ENCODE peak calls at places on chromosome 11, in eight cellular contexts. N is progenitor cell of endocrine pancreas, B is lung, C is cardiac fibroblast, O is astrocyte of the spinal cord, I is transverse colon, J is fibroblast of mammary gland, V is esophagus squamous epithelium. R is an unnamed sample.
A peak's percentile ranks its signal among the peaks of the same experiment; 100 is the strongest.

GRCh38 chr11:1421291-1421690 is 31.6 kb downstream of the BRSK2 start:
- DNase-seq in N (no peak), B (no peak), J (no peak), C (no peak), O (no peak), V (no peak), I (no peak), R (no peak)

GRCh38 chr11:119744577-119744976 is 15.6 kb upstream of the NECTIN1 start:
- DNase-seq in N (no peak), C (no peak), O (no peak), I (no peak), V (no peak), J (no peak), B (no peak), R (no peak)

GRCh38 chr11:131295986-131296385 is 74.4 kb upstream of the NTM start:
- DNase-seq in I (no peak), C (no peak), V (no peak), B (no peak), J (no peak), N (no peak), O (no peak), R (no peak)

GRCh38 chr11:42315846-42316245 is 856.4 kb upstream of the LRRC4C start:
- DNase-seq in O (peak; percentile 29), B (no peak), I (no peak), V (no peak), C (peak; percentile 21), N (no peak), J (peak; percentile 1), R (no peak)

GRCh38 chr11:82462588-82462987 is 271.1 kb downstream of the FAM181B start:
- DNase-seq in B (no peak), I (no peak), N (no peak), O (no peak), V (no peak), J (no peak), C (no peak), R (no peak)

GRCh38 chr11:130827697-130828377 is 88.4 kb downstream of the SNX19 start:
- DNase-seq in V (no peak), O (peak; percentile 79), I (peak; percentile 62), C (peak; percentile 88), N (peak; percentile 37), B (peak; percentile 42), J (peak; percentile 88), R (peak; percentile 72)

GRCh38 chr11:2890466-2891241 is 5.1 kb upstream of the CDKN1C start:
- DNase-seq in O (peak; percentile 46), V (no peak), B (no peak), C (peak; percentile 72), N (no peak), I (peak; percentile 73), J (peak; percentile 56), R (peak; percentile 79)

GRCh38 chr11:37657645-37658044 is 1059.6 kb upstream of the RAG2 start:
- DNase-seq in N (no peak), C (peak; percentile 56), J (peak; percentile 2), V (no peak), B (no peak), O (peak; percentile 55), I (no peak), R (peak; percentile 36)

GRCh38 chr11:61805146-61805545 is 11.7 kb downstream of the FADS1 start:
- DNase-seq in N (no peak), B (no peak), C (no peak), J (no peak), V (no peak), O (no peak), I (no peak), R (no peak)

GRCh38 chr11:8792636-8793035 is 110.0 kb downstream of the RPL27A start:
- DNase-seq in C (no peak), O (no peak), N (no peak), V (no peak), J (no peak), B (no peak), I (no peak), R (peak; percentile 42)

GRCh38 chr11:78740175-78741161 is 165.8 kb upstream of the NARS2 start:
- DNase-seq in O (no peak), I (peak; percentile 30), B (no peak), V (no peak), N (no peak), C (no peak), J (no peak), R (no peak)

GRCh38 chr11:10930961-10931760 is 73.3 kb upstream of the ZBED5 start:
- DNase-seq in O (peak; percentile 80), N (peak; percentile 58), V (no peak), I (peak; percentile 70), B (peak; percentile 69), C (peak; percentile 92), J (peak; percentile 78), R (peak; percentile 57)

GRCh38 chr11:103673773-103674172 is 362.7 kb upstream of the DDI1 start:
- DNase-seq in I (no peak), V (no peak), O (peak; percentile 34), N (no peak), C (peak; percentile 69), J (peak; percentile 53), B (no peak), R (no peak)

GRCh38 chr11:19200410-19201201 is 1.2 kb downstream of the CSRP3 start:
- DNase-seq in I (peak; percentile 60), B (no peak), J (peak; percentile 73), O (peak; percentile 80), C (peak; percentile 77), V (no peak), N (no peak), R (peak; percentile 89)

GRCh38 chr11:17161515-17161914 is 46.3 kb downstream of the PIK3C2A start:
- DNase-seq in I (no peak), V (no peak), O (no peak), N (no peak), C (peak; percentile 13), J (no peak), B (no peak), R (no peak)

GRCh38 chr11:62553839-62554361 is 7.3 kb upstream of the AHNAK start:
- DNase-seq in I (peak; percentile 62), V (no peak), O (peak; percentile 89), C (no peak), J (peak; percentile 96), B (no peak), N (no peak), R (peak; percentile 80)

DNA sequence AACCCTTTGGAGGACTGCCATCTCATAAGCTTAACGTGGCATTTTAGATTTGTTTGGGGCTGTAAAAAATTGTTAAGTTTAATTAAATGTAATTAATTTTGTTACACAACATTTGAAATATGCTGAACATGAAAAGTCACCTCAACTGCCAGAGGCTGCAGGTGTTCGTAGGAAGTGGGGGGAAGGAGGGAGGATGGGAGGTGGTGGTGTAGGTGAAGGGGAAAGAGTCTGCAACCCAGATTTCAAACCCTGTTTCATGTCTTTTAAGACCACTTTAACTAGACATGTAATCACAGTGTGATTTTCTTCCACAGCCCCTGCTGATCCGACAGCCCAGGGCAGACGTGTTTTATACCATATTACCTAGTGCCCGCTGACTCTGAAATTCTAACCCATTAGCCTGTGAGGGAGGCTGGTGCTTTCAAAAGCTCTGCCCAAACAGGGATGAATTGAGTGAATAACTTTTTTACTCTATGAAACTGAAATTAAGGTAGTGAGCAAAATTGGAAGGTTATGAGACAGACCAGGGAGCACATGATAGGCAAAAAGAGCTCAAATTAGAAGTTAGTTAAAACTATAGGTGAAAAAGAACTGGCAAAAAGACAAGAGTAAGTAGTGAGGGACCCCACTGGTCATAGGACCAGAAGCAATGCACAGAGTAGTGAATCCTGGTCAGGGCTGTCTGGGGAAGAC is 279.8 kb downstream of the DDX10 start:
- DNase-seq in N (no peak), J (no peak), V (no peak), C (no peak), I (no peak), B (no peak), O (no peak), R (no peak)
- TF ChIP-seq CTCF in N (no peak), J (no peak), V (no peak), C (no peak), I (no peak), B (no peak), O (no peak), R (no peak)

GRCh38 chr11:105022998-105023397 is at the start of gene CASP5:
- DNase-seq in B (no peak), N (no peak), J (no peak), I (peak; percentile 46), O (no peak), C (no peak), V (no peak), R (no peak)

GRCh38 chr11:105022527-105022926 is 441 bp downstream of the CASP5 start:
- DNase-seq in O (no peak), B (no peak), C (no peak), V (no peak), J (no peak), I (no peak), N (no peak), R (no peak)

GRCh38 chr11:105024394-105024793 is 1.4 kb upstream of the CASP5 start:
- DNase-seq in I (no peak), C (no peak), V (no peak), J (no peak), B (no peak), N (no peak), O (no peak), R (no peak)

GRCh38 chr11:105032495-105032894 is 2.4 kb downstream of the CASP1 start:
- DNase-seq in I (no peak), J (no peak), C (no peak), V (no peak), N (no peak), O (no peak), B (no peak), R (no peak)

DNA sequence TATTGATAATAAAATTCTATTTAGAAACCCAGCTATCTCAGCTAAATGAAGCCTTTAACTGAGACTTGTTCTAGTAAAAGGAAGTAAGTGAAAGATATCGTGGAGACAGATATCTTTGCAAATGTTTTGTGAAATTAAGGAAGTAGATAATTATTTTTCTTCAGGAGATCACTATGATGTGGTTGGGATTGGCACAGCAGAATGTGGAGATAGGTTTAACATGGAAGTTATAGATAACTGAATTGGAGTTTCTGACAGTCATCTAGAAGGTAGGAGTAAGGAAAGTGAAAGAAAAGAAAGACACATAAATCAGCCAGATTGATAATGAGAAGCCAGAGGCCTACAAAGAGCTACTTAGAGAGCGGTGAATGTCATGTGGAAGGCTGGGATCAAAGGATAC is 4.7 kb upstream of the CASP5 start:
- DNase-seq in V (no peak), O (no peak), N (no peak), I (no peak), C (no peak), J (no peak), B (no peak), R (no peak)
- TF ChIP-seq CTCF in V (no peak), O (no peak), N (no peak), I (no peak), C (no peak), J (no peak), B (no peak), R (no peak)

GRCh38 chr11:7442588-7443215 is 42.6 kb upstream of the OLFML1 start:
- DNase-seq in V (no peak), B (peak; percentile 75), I (peak; percentile 75), N (peak; percentile 67), C (peak; percentile 51), J (peak; percentile 52), O (peak; percentile 15), R (peak; percentile 70)
- TF ChIP-seq CTCF in V (peak; percentile 78), B (peak; percentile 66), I (peak; percentile 84), N (peak; percentile 81), C (peak; percentile 93), J (peak; percentile 91), O (peak; percentile 90), R (peak; percentile 86)

DNA sequence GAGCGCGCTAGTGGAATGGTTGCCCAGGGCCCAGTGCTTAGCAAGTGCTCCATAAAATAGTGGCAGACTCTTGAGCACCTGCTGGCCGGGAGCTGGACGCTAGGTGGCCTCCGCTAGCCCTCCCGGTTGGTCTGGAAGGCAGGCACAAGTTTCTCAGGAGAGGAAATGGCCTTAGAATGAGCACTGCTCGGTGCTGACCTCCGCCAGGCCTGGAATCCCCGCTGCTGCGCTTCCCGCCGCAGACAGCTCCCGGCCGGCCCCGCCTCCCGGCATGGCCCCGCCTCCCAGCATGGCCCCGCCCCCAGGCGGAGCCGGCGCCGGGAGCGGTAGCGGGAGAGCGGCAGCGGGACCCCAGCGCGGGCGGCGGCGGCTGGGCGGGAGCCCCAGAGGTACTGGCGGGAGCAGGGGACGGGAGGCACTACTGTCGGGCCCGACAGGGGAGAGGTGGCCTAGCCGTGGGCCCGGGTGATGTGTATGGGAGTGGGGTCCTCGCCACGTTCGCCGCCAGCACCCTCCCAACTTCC is at the start of gene SIPA1:
- DNase-seq in V (no peak), N (peak; percentile 60), J (peak; percentile 90), I (peak; percentile 80), C (peak; percentile 93), O (peak; percentile 96), B (peak; percentile 70), R (peak; percentile 75)
- TF ChIP-seq CTCF in V (no peak), N (peak; percentile 56), J (peak; percentile 42), I (peak; percentile 21), C (peak; percentile 67), O (peak; percentile 81), B (peak; percentile 30), R (peak; percentile 20)

R was measured in MCF 10A.